ENCODE peak calls at places on chromosomes 2 and 18, in nine cellular contexts. One of them, this sample, is unnamed. For H3K4me1, the result is how much of the 10 kb centered on the place peaks cover.

GRCh38 chr18:49431563-49431962 is 28.9 kb downstream of the DYM start:
- DNase-seq in psoas muscle: no peak
- DNase-seq in left ventricle myocardium inferior: no peak
- DNase-seq in astrocyte: peak
- DNase-seq in left lung: no peak
- DNase-seq in thoracic aorta: no peak
- DNase-seq in hepatocyte: no peak
- DNase-seq in upper lobe of right lung: no peak
- DNase-seq in NT2/D1: no peak
- DNase-seq in this sample: no peak

GRCh38 chr2:3601561-3602271 is 6.8 kb downstream of the COLEC11 start:
- DNase-seq in thoracic aorta: no peak
- DNase-seq in psoas muscle: no peak
- DNase-seq in NT2/D1: no peak
- DNase-seq in upper lobe of right lung: no peak
- DNase-seq in hepatocyte: no peak
- DNase-seq in left ventricle myocardium inferior: no peak
- DNase-seq in left lung: no peak
- DNase-seq in astrocyte: no peak
- DNase-seq in this sample: no peak

GRCh38 chr2:41966920-41967319 is 80.9 kb upstream of the PKDCC start:
- DNase-seq in NT2/D1: no peak
- DNase-seq in hepatocyte: no peak
- DNase-seq in left ventricle myocardium inferior: no peak
- DNase-seq in astrocyte: no peak
- DNase-seq in left lung: no peak
- DNase-seq in psoas muscle: peak
- DNase-seq in thoracic aorta: no peak
- DNase-seq in upper lobe of right lung: no peak
- DNase-seq in this sample: no peak

GRCh38 chr2:55807900-55808299 is 114.3 kb upstream of the PNPT1 start:
- DNase-seq in upper lobe of right lung: no peak
- DNase-seq in NT2/D1: no peak
- DNase-seq in astrocyte: no peak
- DNase-seq in psoas muscle: no peak
- DNase-seq in hepatocyte: no peak
- DNase-seq in left ventricle myocardium inferior: no peak
- DNase-seq in thoracic aorta: no peak
- DNase-seq in left lung: no peak
- DNase-seq in this sample: no peak

GRCh38 chr2:156456616-156457015 is 20.4 kb downstream of the GPD2 start:
- DNase-seq in NT2/D1: no peak
- DNase-seq in left ventricle myocardium inferior: no peak
- DNase-seq in astrocyte: peak
- DNase-seq in hepatocyte: no peak
- DNase-seq in left lung: no peak
- DNase-seq in thoracic aorta: no peak
- DNase-seq in psoas muscle: no peak
- DNase-seq in upper lobe of right lung: no peak
- DNase-seq in this sample: no peak

GRCh38 chr18:40404284-40404683 is 1550.8 kb upstream of the PIK3C3 start:
- DNase-seq in psoas muscle: no peak
- DNase-seq in left lung: no peak
- DNase-seq in hepatocyte: no peak
- DNase-seq in left ventricle myocardium inferior: no peak
- DNase-seq in NT2/D1: no peak
- DNase-seq in upper lobe of right lung: no peak
- DNase-seq in thoracic aorta: no peak
- DNase-seq in astrocyte: no peak
- DNase-seq in this sample: no peak

GRCh38 chr2:171260471-171261424 is 100.1 kb upstream of the TLK1 start:
- DNase-seq in astrocyte: no peak
- DNase-seq in upper lobe of right lung: no peak
- DNase-seq in NT2/D1: peak
- DNase-seq in psoas muscle: no peak
- DNase-seq in left ventricle myocardium inferior: no peak
- DNase-seq in left lung: no peak
- DNase-seq in hepatocyte: no peak
- DNase-seq in thoracic aorta: no peak
- DNase-seq in this sample: peak

GRCh38 chr2:13006407-13006806 is 289.7 kb downstream of the TRIB2 start:
- DNase-seq in upper lobe of right lung: no peak
- DNase-seq in left lung: no peak
- DNase-seq in hepatocyte: no peak
- DNase-seq in psoas muscle: no peak
- DNase-seq in astrocyte: no peak
- DNase-seq in left ventricle myocardium inferior: no peak
- DNase-seq in thoracic aorta: no peak
- DNase-seq in NT2/D1: no peak
- DNase-seq in this sample: no peak

GRCh38 chr2:11764359-11764758 is 17.9 kb downstream of the LPIN1 start:
- DNase-seq in upper lobe of right lung: no peak
- DNase-seq in left lung: peak
- DNase-seq in left ventricle myocardium inferior: peak
- DNase-seq in psoas muscle: no peak
- DNase-seq in astrocyte: no peak
- DNase-seq in thoracic aorta: no peak
- DNase-seq in NT2/D1: no peak
- DNase-seq in hepatocyte: no peak
- DNase-seq in this sample: no peak

GRCh38 chr2:117820444-117820843 is 6.0 kb downstream of the DDX18 start:
- DNase-seq in left ventricle myocardium inferior: no peak
- DNase-seq in NT2/D1: no peak
- DNase-seq in left lung: no peak
- DNase-seq in astrocyte: no peak
- DNase-seq in upper lobe of right lung: no peak
- DNase-seq in thoracic aorta: no peak
- DNase-seq in psoas muscle: no peak
- DNase-seq in hepatocyte: no peak
- DNase-seq in this sample: no peak

GRCh38 chr2:98730851-98731708 is at the start of gene MGAT4A:
- DNase-seq in psoas muscle: peak
- DNase-seq in astrocyte: no peak
- DNase-seq in thoracic aorta: no peak
- DNase-seq in hepatocyte: peak
- DNase-seq in left lung: peak
- DNase-seq in NT2/D1: no peak
- DNase-seq in upper lobe of right lung: peak
- DNase-seq in left ventricle myocardium inferior: peak
- DNase-seq in this sample: peak

GRCh38 chr2:74472086-74472944 is at the start of gene MRPL53:
- DNase-seq in NT2/D1: peak
- DNase-seq in thoracic aorta: peak
- DNase-seq in left lung: peak
- DNase-seq in astrocyte: peak
- DNase-seq in psoas muscle: peak
- DNase-seq in left ventricle myocardium inferior: peak
- DNase-seq in upper lobe of right lung: peak
- DNase-seq in hepatocyte: peak
- DNase-seq in this sample: peak

GRCh38 chr2:38771632-38772031 is 6.4 kb upstream of the GEMIN6 start:
- DNase-seq in upper lobe of right lung: no peak
- DNase-seq in NT2/D1: no peak
- DNase-seq in thoracic aorta: no peak
- DNase-seq in hepatocyte: no peak
- DNase-seq in left lung: no peak
- DNase-seq in astrocyte: peak
- DNase-seq in psoas muscle: no peak
- DNase-seq in left ventricle myocardium inferior: no peak
- DNase-seq in this sample: no peak

GRCh38 chr2:138712212-138712979 is 67.8 kb downstream of the NXPH2 start:
- DNase-seq in hepatocyte: peak
- DNase-seq in left ventricle myocardium inferior: no peak
- DNase-seq in upper lobe of right lung: no peak
- DNase-seq in thoracic aorta: no peak
- DNase-seq in psoas muscle: no peak
- DNase-seq in left lung: no peak
- DNase-seq in astrocyte: peak
- DNase-seq in NT2/D1: no peak
- DNase-seq in this sample: no peak

GRCh38 chr2:43467889-43468288 is 127.9 kb downstream of the THADA start:
- DNase-seq in NT2/D1: no peak
- DNase-seq in upper lobe of right lung: no peak
- DNase-seq in left lung: no peak
- DNase-seq in astrocyte: peak
- DNase-seq in psoas muscle: no peak
- DNase-seq in hepatocyte: no peak
- DNase-seq in thoracic aorta: no peak
- DNase-seq in left ventricle myocardium inferior: no peak
- DNase-seq in this sample: no peak

GRCh38 chr2:207473203-207473865 is 56.4 kb upstream of the CREB1 start:
- DNase-seq in thoracic aorta: no peak
- DNase-seq in NT2/D1: peak
- DNase-seq in upper lobe of right lung: no peak
- DNase-seq in astrocyte: peak
- DNase-seq in left ventricle myocardium inferior: no peak
- DNase-seq in psoas muscle: no peak
- DNase-seq in left lung: no peak
- DNase-seq in hepatocyte: peak
- DNase-seq in this sample: peak

GRCh38 chr18:73670536-73670935 is 477.1 kb downstream of the FBXO15 start:
- DNase-seq in astrocyte: no peak
- DNase-seq in left ventricle myocardium inferior: no peak
- DNase-seq in thoracic aorta: no peak
- DNase-seq in psoas muscle: no peak
- DNase-seq in NT2/D1: no peak
- DNase-seq in upper lobe of right lung: no peak
- DNase-seq in hepatocyte: no peak
- DNase-seq in left lung: no peak
- DNase-seq in this sample: no peak

GRCh38 chr2:8234253-8234652 is 447.6 kb upstream of the ID2 start:
- DNase-seq in NT2/D1: no peak
- DNase-seq in upper lobe of right lung: no peak
- DNase-seq in left lung: no peak
- DNase-seq in hepatocyte: no peak
- DNase-seq in astrocyte: no peak
- DNase-seq in left ventricle myocardium inferior: no peak
- DNase-seq in psoas muscle: no peak
- DNase-seq in thoracic aorta: no peak
- DNase-seq in this sample: no peak

GRCh38 chr2:3207091-3207491 is 170.5 kb downstream of the EIPR1 start:
- DNase-seq in upper lobe of right lung: no peak
- DNase-seq in NT2/D1: no peak
- DNase-seq in left lung: no peak
- DNase-seq in astrocyte: no peak
- DNase-seq in hepatocyte: no peak
- DNase-seq in thoracic aorta: no peak
- DNase-seq in psoas muscle: peak
- DNase-seq in left ventricle myocardium inferior: no peak
- DNase-seq in this sample: no peak

GRCh38 chr18:71107220-71107619 is 818.4 kb downstream of the SOCS6 start:
- DNase-seq in thoracic aorta: no peak
- DNase-seq in psoas muscle: no peak
- DNase-seq in left ventricle myocardium inferior: no peak
- DNase-seq in upper lobe of right lung: no peak
- DNase-seq in left lung: no peak
- DNase-seq in hepatocyte: no peak
- DNase-seq in astrocyte: no peak
- DNase-seq in NT2/D1: no peak
- DNase-seq in this sample: no peak

GRCh38 chr18:71105078-71105819 is 816.4 kb downstream of the SOCS6 start:
- DNase-seq in astrocyte: peak
- DNase-seq in NT2/D1: no peak
- DNase-seq in left ventricle myocardium inferior: no peak
- DNase-seq in left lung: no peak
- DNase-seq in upper lobe of right lung: no peak
- DNase-seq in thoracic aorta: no peak
- DNase-seq in psoas muscle: peak
- DNase-seq in hepatocyte: no peak
- DNase-seq in this sample: no peak

DNA sequence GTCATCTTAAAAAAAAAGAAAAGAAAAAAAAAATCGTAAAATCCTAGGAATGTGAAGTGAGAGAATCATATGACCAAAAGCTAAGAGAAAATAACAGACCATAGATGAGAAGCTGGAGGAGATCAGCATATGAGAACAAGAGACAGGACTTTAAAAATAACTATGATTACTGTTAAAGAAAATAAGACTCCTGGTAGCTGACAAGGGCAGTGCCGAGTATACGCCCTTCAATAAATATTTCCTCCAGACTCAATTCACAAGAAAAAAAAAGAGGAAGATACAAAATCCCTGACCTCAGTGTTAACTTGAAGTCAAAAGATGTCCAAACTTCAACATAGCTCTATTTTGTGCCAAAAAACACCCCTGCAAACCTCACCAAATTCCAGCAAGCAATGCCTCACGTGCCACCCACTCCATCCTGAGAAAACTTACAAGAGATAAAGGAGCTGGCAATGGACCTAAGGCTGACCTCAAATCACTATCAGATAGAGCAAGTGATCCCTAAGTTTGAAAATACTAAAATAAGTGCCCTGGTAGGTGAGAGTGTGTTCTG is 817.2 kb downstream of the SOCS6 start:
- DNase-seq in left lung: no peak
- DNase-seq in astrocyte: peak
- DNase-seq in upper lobe of right lung: no peak
- DNase-seq in hepatocyte: no peak
- DNase-seq in thoracic aorta: no peak
- DNase-seq in NT2/D1: no peak
- DNase-seq in left ventricle myocardium inferior: no peak
- DNase-seq in psoas muscle: no peak
- DNase-seq in this sample: no peak
- H3K4me3 ChIP-seq in left lung: no peak
- H3K4me3 ChIP-seq in astrocyte: no peak
- H3K4me3 ChIP-seq in upper lobe of right lung: no peak
- H3K4me3 ChIP-seq in hepatocyte: no peak
- H3K4me3 ChIP-seq in thoracic aorta: peak
- H3K4me3 ChIP-seq in NT2/D1: no peak
- H3K4me3 ChIP-seq in left ventricle myocardium inferior: no peak
- H3K4me3 ChIP-seq in psoas muscle: no peak
- H3K4me3 ChIP-seq in this sample: no peak

GRCh38 chr2:237982039-237982725 is 15.4 kb downstream of the UBE2F start:
- DNase-seq in left lung: no peak
- DNase-seq in NT2/D1: no peak
- DNase-seq in hepatocyte: no peak
- DNase-seq in thoracic aorta: no peak
- DNase-seq in astrocyte: no peak
- DNase-seq in left ventricle myocardium inferior: no peak
- DNase-seq in psoas muscle: no peak
- DNase-seq in upper lobe of right lung: no peak
- DNase-seq in this sample: no peak
- H3K4me1 ChIP-seq in left lung: under half
- H3K4me1 ChIP-seq in NT2/D1: under half
- H3K4me1 ChIP-seq in hepatocyte: under half
- H3K4me1 ChIP-seq in thoracic aorta: under half
- H3K4me1 ChIP-seq in astrocyte: under half
- H3K4me1 ChIP-seq in left ventricle myocardium inferior: half or more
- H3K4me1 ChIP-seq in psoas muscle: under half
- H3K4me1 ChIP-seq in upper lobe of right lung: under half
- H3K4me1 ChIP-seq in this sample: under half

GRCh38 chr2:197806317-197806633 is 1.9 kb downstream of the PLCL1 start:
- DNase-seq in NT2/D1: no peak
- DNase-seq in psoas muscle: no peak
- DNase-seq in thoracic aorta: no peak
- DNase-seq in left lung: no peak
- DNase-seq in astrocyte: no peak
- DNase-seq in hepatocyte: no peak
- DNase-seq in upper lobe of right lung: no peak
- DNase-seq in left ventricle myocardium inferior: no peak
- DNase-seq in this sample: no peak
- H3K4me3 ChIP-seq in NT2/D1: no peak
- H3K4me3 ChIP-seq in psoas muscle: peak
- H3K4me3 ChIP-seq in thoracic aorta: peak
- H3K4me3 ChIP-seq in left lung: peak
- H3K4me3 ChIP-seq in astrocyte: no peak
- H3K4me3 ChIP-seq in hepatocyte: no peak
- H3K4me3 ChIP-seq in upper lobe of right lung: peak
- H3K4me3 ChIP-seq in left ventricle myocardium inferior: peak
- H3K4me3 ChIP-seq in this sample: peak

GRCh38 chr2:134295441-134295840 is 41.6 kb downstream of the MGAT5 start:
- DNase-seq in psoas muscle: no peak
- DNase-seq in hepatocyte: no peak
- DNase-seq in NT2/D1: no peak
- DNase-seq in upper lobe of right lung: no peak
- DNase-seq in left lung: no peak
- DNase-seq in astrocyte: no peak
- DNase-seq in thoracic aorta: no peak
- DNase-seq in left ventricle myocardium inferior: no peak
- DNase-seq in this sample: no peak
- H3K4me1 ChIP-seq in psoas muscle: under half
- H3K4me1 ChIP-seq in hepatocyte: under half
- H3K4me1 ChIP-seq in NT2/D1: under half
- H3K4me1 ChIP-seq in upper lobe of right lung: under half
- H3K4me1 ChIP-seq in left lung: under half
- H3K4me1 ChIP-seq in astrocyte: under half
- H3K4me1 ChIP-seq in thoracic aorta: under half
- H3K4me1 ChIP-seq in left ventricle myocardium inferior: half or more
- H3K4me1 ChIP-seq in this sample: under half